ENCODE peak calls at places on chromosomes 5 and 9, in six cellular contexts. G is BE2C, C is cardiac muscle cell, A is cardiac fibroblast, D is progenitor cell of endocrine pancreas, B is left lung. W is an unnamed sample.

GRCh38 chr9:132575005-132575609 is 7.3 kb upstream of the BARHL1 start:
- DNase-seq in C (peak), G (peak), A (peak), B (peak), D (peak), W (no peak)

GRCh38 chr9:17906841-17907779 is 328.2 kb downstream of the SH3GL2 start:
- DNase-seq in D (peak), C (peak), A (no peak), G (no peak), B (no peak), W (no peak)

GRCh38 chr5:173718469-173718868 is 102.0 kb upstream of the BOD1 start:
- DNase-seq in D (no peak), G (no peak), B (no peak), C (no peak), A (no peak), W (no peak)

GRCh38 chr9:37998881-37999311 is 70.1 kb downstream of the SHB start:
- DNase-seq in G (no peak), C (no peak), B (peak), D (no peak), A (peak), W (no peak)

GRCh38 chr5:45521067-45521466 is 175.1 kb downstream of the HCN1 start:
- DNase-seq in G (peak), C (peak), D (peak), A (no peak), B (no peak), W (no peak)

GRCh38 chr5:112004867-112005532 is 248.0 kb upstream of the NREP start:
- DNase-seq in D (no peak), G (no peak), A (peak), B (no peak), C (no peak), W (no peak)

GRCh38 chr9:134606951-134607733 is 34.5 kb upstream of the COL5A1 start:
- DNase-seq in D (no peak), C (no peak), A (peak), B (no peak), G (peak), W (no peak)

GRCh38 chr5:126676195-126676624 is 75.5 kb downstream of the PHAX start:
- DNase-seq in A (peak), G (peak), C (peak), D (peak), B (no peak), W (peak)

GRCh38 chr5:171400169-171400568 is 12.5 kb downstream of the NPM1 start:
- DNase-seq in A (no peak), D (no peak), G (no peak), B (no peak), C (no peak), W (no peak)

GRCh38 chr5:171407234-171407633 is 12.2 kb upstream of the FGF18 start:
- DNase-seq in C (no peak), D (no peak), B (no peak), G (no peak), A (no peak), W (no peak)

GRCh38 chr5:171401167-171401947 is 13.7 kb downstream of the NPM1 start:
- DNase-seq in D (no peak), A (no peak), C (no peak), B (no peak), G (no peak), W (no peak)

GRCh38 chr5:171409164-171410136 is 10.0 kb upstream of the FGF18 start:
- DNase-seq in A (no peak), G (no peak), B (no peak), D (no peak), C (no peak), W (no peak)

DNA sequence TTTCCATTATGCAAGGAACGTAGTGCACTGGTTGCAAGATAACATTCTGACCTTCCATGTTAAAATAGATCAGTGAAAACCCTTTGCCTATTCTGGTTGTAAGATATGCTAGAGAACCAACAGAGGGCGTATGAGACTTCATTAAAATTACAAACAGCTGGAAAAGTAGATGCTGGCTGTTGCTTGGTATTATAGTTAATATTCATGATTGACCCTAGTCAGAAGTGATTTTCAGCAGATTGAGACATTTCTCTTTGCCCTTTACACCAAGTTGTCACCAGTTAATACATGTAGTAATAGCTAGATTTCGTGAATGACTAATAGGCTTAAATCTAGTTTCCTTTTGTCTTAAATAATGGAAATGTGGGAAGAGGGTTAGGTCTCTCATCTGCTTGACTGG is 13.8 kb upstream of the FGF18 start:
- DNase-seq in G (no peak), A (peak), D (no peak), B (no peak), C (peak), W (no peak)
- TF ChIP-seq CTCF in G (peak), A (peak), D (peak), B (peak), C (peak), W (no peak)

DNA sequence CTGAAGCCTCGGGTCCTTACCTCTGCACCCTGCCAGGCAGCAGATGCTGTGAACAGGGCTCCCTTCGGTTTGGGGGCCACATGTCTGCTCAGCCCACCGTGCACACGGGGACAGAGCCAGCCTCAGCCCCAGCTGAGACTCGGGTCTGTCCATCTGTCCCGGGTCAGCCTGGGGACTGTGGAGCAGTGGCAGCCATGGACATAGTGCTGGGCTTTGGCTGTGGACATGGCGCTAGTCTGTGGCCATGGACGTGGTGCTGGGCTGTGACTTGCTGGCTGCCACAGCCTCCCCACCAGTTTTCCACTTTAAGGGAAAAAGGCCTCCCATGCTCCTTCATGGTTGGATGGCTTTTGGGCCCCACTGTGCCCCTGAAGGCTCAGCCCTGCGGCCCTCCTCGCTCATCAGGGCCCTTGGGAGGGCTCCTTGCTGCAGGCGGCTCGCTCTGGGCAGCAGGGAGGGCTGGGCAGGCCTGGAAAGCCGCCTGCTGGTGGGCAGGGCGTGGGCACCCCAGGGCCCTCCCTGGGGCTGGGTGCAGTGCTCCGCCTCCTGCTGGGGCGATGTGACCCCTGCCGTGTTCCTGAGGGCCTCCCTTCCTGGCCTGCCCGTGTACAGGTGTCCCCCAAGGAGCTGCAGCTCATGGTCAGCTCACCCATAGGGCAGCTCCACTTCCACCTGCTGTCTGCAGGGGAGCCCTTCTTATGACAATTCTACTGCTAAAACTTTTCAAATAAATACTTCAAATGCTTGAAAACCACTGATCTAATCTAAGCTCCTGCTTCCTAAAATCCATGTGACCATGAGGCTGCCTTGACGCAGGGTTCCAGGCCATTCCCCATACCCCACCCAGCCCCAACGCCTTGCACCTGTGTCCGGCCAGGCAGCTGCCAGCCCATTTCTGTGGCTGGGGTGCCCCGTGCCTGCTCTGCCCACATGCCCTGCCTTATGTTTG is 112.1 kb upstream of the LMX1B start:
- DNase-seq in A (no peak), C (no peak), G (no peak), B (no peak), D (no peak), W (no peak)
- TF ChIP-seq CTCF in A (no peak), C (no peak), G (no peak), B (no peak), D (no peak), W (no peak)

GRCh38 chr9:126893079-126893478 is 21.5 kb upstream of the RALGPS1 start:
- DNase-seq in A (peak), C (no peak), D (no peak), G (no peak), B (no peak), W (no peak)
- TF ChIP-seq CTCF in A (no peak), C (peak), D (peak), G (peak), B (peak), W (no peak)

DNA sequence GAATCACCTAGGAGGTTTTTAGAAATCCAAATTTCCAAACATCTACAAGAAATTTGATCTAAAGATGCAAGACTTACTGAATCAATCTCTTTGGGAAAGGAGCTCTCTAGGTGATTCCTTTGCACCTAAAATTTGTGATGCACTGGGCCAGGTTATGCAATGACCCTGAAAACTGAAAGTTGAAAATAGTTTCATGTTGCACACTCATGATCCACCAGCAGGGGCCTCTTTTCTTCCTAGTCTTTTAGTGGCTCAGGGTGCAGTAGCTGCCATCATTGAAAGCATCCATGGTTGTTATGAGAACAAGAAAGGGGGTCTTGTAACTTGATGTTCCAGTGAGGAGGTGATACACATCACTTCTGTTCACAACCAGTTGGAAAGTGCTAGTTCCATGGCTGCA is 486.8 kb downstream of the PSAT1 start:
- DNase-seq in B (no peak), D (no peak), A (no peak), G (no peak), C (no peak), W (no peak)
- TF ChIP-seq CTCF in B (no peak), D (peak), A (peak), G (peak), C (peak), W (no peak)

W was measured in activated B cell treated with CpG ODN at 0.5 μM for 24 hours.